ENCODE peak calls at places on chromosome 6, in six cellular contexts. C, T, N, G, W and U are unnamed samples. For H3F3A and H3K4me1, the result is how much of the 10 kb centered on the place peaks cover.

GRCh38 chr6:166156942-166157341 is 10.7 kb downstream of the TBXT start:
- DNase-seq in W (peak), C (peak), G (peak), N (no peak), T (no peak), U (peak)

GRCh38 chr6:42263165-42263852 is 45.6 kb upstream of the MRPS10 start:
- DNase-seq in G (no peak), C (peak), T (no peak), W (no peak), N (no peak), U (peak)

GRCh38 chr6:140758169-140758877 is 1374.4 kb upstream of the GJE1 start:
- DNase-seq in N (no peak), C (no peak), G (no peak), W (no peak), T (no peak), U (no peak)

GRCh38 chr6:127402890-127403617 is 56.1 kb downstream of the KIAA0408 start:
- DNase-seq in G (no peak), C (no peak), N (no peak), T (peak), W (no peak), U (no peak)

GRCh38 chr6:16130932-16131387 is 2.1 kb downstream of the MYLIP start:
- DNase-seq in C (peak), N (peak), W (peak), G (peak), T (peak), U (peak)

GRCh38 chr6:56437171-56437900 is 190.0 kb upstream of the COL21A1 start:
- DNase-seq in G (peak), W (no peak), N (no peak), T (no peak), C (no peak), U (no peak)

GRCh38 chr6:138572200-138572875 is 73.0 kb upstream of the NHSL1 start:
- DNase-seq in W (peak), T (no peak), C (peak), N (no peak), G (peak), U (peak)

GRCh38 chr6:98958791-98959190 is 11.0 kb upstream of the FBXL4 start:
- DNase-seq in G (no peak), T (no peak), C (no peak), N (no peak), W (no peak), U (no peak)

GRCh38 chr6:12423852-12424251 is 133.7 kb downstream of the EDN1 start:
- DNase-seq in T (no peak), G (no peak), W (no peak), C (no peak), N (no peak), U (no peak)

GRCh38 chr6:52243282-52243893 is 912 bp downstream of the IL17F start:
- DNase-seq in C (no peak), T (no peak), N (no peak), G (peak), W (peak), U (no peak)

GRCh38 chr6:168895102-168895812 is 358.4 kb downstream of the THBS2 start:
- DNase-seq in N (peak), G (peak), T (peak), C (peak), W (peak), U (peak)

GRCh38 chr6:6557504-6557839 is 31.0 kb upstream of the LY86 start:
- DNase-seq in T (no peak), W (no peak), N (no peak), C (no peak), G (no peak), U (no peak)

GRCh38 chr6:36297511-36297910 is 27.7 kb downstream of the PNPLA1 start:
- DNase-seq in G (no peak), N (no peak), C (no peak), T (no peak), W (no peak), U (no peak)

GRCh38 chr6:12474167-12475140 is 184.3 kb downstream of the EDN1 start:
- DNase-seq in T (no peak), C (no peak), G (no peak), W (peak), N (no peak), U (no peak)

GRCh38 chr6:94289131-94289530 is 869.8 kb upstream of the EPHA7 start:
- DNase-seq in G (no peak), C (peak), T (no peak), N (no peak), W (no peak), U (peak)

GRCh38 chr6:30219244-30219643 is 6.0 kb upstream of the TRIM26 start:
- DNase-seq in G (peak), C (peak), W (peak), N (peak), T (peak), U (peak)

GRCh38 chr6:28224131-28225055 is 682 bp upstream of the ZSCAN9 start:
- DNase-seq in T (no peak), G (no peak), W (no peak), C (peak), N (no peak), U (no peak)

GRCh38 chr6:37631295-37631694 is 66.4 kb downstream of the MDGA1 start:
- DNase-seq in T (no peak), N (peak), C (no peak), W (no peak), G (no peak), U (no peak)

DNA sequence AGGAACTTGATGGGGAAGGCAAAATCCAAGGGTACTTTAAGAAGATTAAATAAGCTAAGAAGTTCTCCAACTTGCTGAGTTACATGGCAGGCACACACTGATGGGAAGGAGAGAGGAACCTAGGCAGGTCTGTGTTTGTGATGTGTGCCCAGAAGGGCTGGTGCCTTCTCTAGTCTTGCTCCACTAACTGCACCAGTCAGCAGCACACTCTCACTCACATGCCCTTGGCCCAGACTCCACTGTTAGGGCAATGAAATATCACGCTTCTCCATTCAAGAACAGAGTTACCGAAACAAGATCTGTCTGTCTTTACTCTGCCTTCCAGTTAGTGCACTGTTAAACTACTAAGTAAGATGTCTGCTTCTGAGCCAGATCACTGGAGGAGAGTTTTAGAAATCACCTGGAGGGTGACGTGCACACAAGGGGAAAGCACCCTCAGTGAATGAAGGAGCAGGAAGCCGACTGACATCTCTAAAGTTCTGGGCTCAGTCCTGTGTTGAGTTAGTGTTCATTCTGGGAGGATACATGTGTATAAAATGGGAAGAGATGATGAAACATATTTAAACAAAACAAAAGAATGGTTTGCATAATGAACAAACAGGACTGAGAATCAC is 251.1 kb downstream of the FOXC1 start:
- DNase-seq in G (no peak), T (no peak), W (no peak), C (no peak), N (no peak), U (no peak)
- H3F3A ChIP-seq in G (under half), T (under half), W (under half), C (under half), N (under half), U (under half)

GRCh38 chr6:33213166-33213988 is 5.1 kb downstream of the RING1 start:
- DNase-seq in C (peak), T (no peak), N (no peak), G (no peak), W (peak), U (peak)
- TF ChIP-seq EZH2 in C (peak), T (no peak), N (no peak), G (no peak), W (no peak), U (no peak)

GRCh38 chr6:144379356-144379755 is 94.2 kb downstream of the UTRN start:
- DNase-seq in C (no peak), G (no peak), N (no peak), W (peak), T (no peak), U (no peak)

GRCh38 chr6:144384427-144384826 is 99.3 kb downstream of the UTRN start:
- DNase-seq in W (no peak), T (no peak), N (no peak), C (no peak), G (no peak), U (no peak)

GRCh38 chr6:144377586-144377985 is 92.5 kb downstream of the UTRN start:
- DNase-seq in T (no peak), W (peak), C (no peak), G (no peak), N (no peak), U (no peak)

GRCh38 chr6:144378437-144378836 is 93.3 kb downstream of the UTRN start:
- DNase-seq in G (no peak), N (no peak), C (no peak), T (no peak), W (peak), U (no peak)

GRCh38 chr6:144383336-144383735 is 98.2 kb downstream of the UTRN start:
- DNase-seq in N (no peak), W (no peak), C (no peak), T (no peak), G (no peak), U (no peak)
- H3K4me1 ChIP-seq in N (under half), W (under half), C (under half), T (under half), G (under half), U (under half)

GRCh38 chr6:89339565-89339964 is 13.0 kb downstream of the UBE2J1 start:
- DNase-seq in W (no peak), N (no peak), T (no peak), C (no peak), G (no peak), U (no peak)
- H3F3A ChIP-seq in W (under half), N (under half), T (under half), C (under half), G (under half), U (under half)

GRCh38 chr6:155228549-155229166 is 35.2 kb upstream of the CLDN20 start:
- DNase-seq in G (no peak), C (no peak), N (no peak), W (peak), T (no peak), U (no peak)

GRCh38 chr6:155227076-155227475 is 36.7 kb upstream of the CLDN20 start:
- DNase-seq in G (no peak), W (no peak), N (no peak), C (peak), T (no peak), U (peak)

GRCh38 chr6:155224031-155224451 is 39.8 kb upstream of the CLDN20 start:
- DNase-seq in T (no peak), G (peak), C (no peak), W (peak), N (peak), U (no peak)

GRCh38 chr6:155221086-155221485 is 42.7 kb upstream of the CLDN20 start:
- DNase-seq in G (no peak), W (no peak), T (no peak), C (no peak), N (no peak), U (no peak)

DNA sequence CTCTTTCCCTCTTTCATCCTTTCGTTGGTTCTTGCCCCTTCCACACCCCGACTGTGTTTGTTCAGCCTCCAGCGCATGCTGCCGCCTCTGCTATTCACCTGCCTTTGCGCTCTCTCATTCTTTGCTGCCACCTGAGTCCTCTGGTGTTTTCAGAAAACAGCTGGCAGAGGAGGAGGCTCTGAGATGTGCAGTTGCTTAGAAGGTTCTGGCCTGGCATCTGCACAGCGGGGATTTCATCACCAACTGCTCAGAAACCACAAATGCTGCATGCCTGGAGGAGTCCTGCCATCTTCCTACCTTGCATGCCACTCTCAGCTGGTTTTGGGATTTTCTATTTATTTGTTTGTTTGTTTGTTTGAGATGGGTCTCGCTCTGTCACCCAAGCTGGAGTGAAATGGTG is 39.2 kb upstream of the CLDN20 start:
- DNase-seq in C (no peak), W (peak), N (no peak), G (no peak), T (no peak), U (no peak)
- TF ChIP-seq EZH2 in C (no peak), W (no peak), N (no peak), G (no peak), T (no peak), U (no peak)

GRCh38 chr6:157770946-157771345 is 52.1 kb upstream of the SNX9 start:
- DNase-seq in C (no peak), G (peak), N (peak), W (peak), T (no peak), U (no peak)

GRCh38 chr6:157768863-157769551 is 54.0 kb upstream of the SNX9 start:
- DNase-seq in W (no peak), N (no peak), G (no peak), T (no peak), C (no peak), U (no peak)

GRCh38 chr6:157768304-157768703 is 54.7 kb upstream of the SNX9 start:
- DNase-seq in T (no peak), C (no peak), G (no peak), W (no peak), N (no peak), U (no peak)

GRCh38 chr6:157767757-157768156 is 55.3 kb upstream of the SNX9 start:
- DNase-seq in N (no peak), T (no peak), G (no peak), C (no peak), W (no peak), U (no peak)

GRCh38 chr6:157769776-157770430 is 53.1 kb upstream of the SNX9 start:
- DNase-seq in W (peak), N (no peak), G (peak), T (no peak), C (no peak), U (no peak)
- H3K4me1 ChIP-seq in W (under half), N (under half), G (under half), T (under half), C (under half), U (under half)

DNA sequence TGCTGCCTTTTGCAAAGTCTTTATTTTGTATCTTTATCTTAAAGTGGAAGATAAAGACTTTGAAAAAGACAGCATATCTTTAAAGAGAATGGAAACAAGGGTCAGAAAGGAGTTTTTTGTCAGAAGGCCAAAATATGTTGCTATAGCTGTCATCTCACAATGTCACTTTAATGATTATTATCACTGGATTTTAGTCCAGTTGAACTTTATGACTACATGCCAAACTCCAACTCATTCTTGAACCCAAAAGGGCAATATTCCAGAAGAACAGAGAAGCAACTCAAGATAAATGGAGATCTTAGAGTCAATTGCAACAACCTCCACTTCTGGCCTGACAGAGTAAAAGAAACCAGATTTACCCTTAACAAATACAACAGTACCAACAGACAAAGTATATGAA is 47.3 kb upstream of the CLIC5 start:
- DNase-seq in W (no peak), G (no peak), T (no peak), N (no peak), C (no peak), U (no peak)
- H3F3A ChIP-seq in W (under half), G (under half), T (under half), N (under half), C (under half), U (under half)